ENCODE peak calls at places on chromosomes 4 and X, in seven cellular contexts. One of them, this sample, is unnamed.

GRCh38 chr4:78560296-78560963 is 8.9 kb downstream of the ANXA3 start:
- DNase-seq in suprapubic skin: no peak
- DNase-seq in right lobe of liver: no peak
- DNase-seq in neural crest cell: no peak
- DNase-seq in tibial nerve: no peak
- DNase-seq in GM20000: no peak
- DNase-seq in progenitor cell of endocrine pancreas: no peak
- DNase-seq in this sample: no peak

GRCh38 chrX:57977992-57978391 is 67.7 kb upstream of the ZXDA start:
- DNase-seq in suprapubic skin: no peak
- DNase-seq in right lobe of liver: no peak
- DNase-seq in neural crest cell: no peak
- DNase-seq in tibial nerve: no peak
- DNase-seq in GM20000: no peak
- DNase-seq in progenitor cell of endocrine pancreas: no peak
- DNase-seq in this sample: no peak

GRCh38 chr4:100034265-100034664 is 84.2 kb upstream of the H2AZ1 start:
- DNase-seq in suprapubic skin: no peak
- DNase-seq in right lobe of liver: no peak
- DNase-seq in neural crest cell: no peak
- DNase-seq in tibial nerve: no peak
- DNase-seq in GM20000: no peak
- DNase-seq in progenitor cell of endocrine pancreas: no peak
- DNase-seq in this sample: no peak

GRCh38 chrX:53281321-53281822 is at the start of gene IQSEC2:
- DNase-seq in suprapubic skin: peak
- DNase-seq in right lobe of liver: peak
- DNase-seq in neural crest cell: no peak
- DNase-seq in tibial nerve: peak
- DNase-seq in GM20000: no peak
- DNase-seq in progenitor cell of endocrine pancreas: no peak
- DNase-seq in this sample: peak

GRCh38 chr4:63787326-63787725 is 621.9 kb downstream of the TECRL start:
- DNase-seq in suprapubic skin: no peak
- DNase-seq in right lobe of liver: no peak
- DNase-seq in neural crest cell: no peak
- DNase-seq in tibial nerve: no peak
- DNase-seq in GM20000: no peak
- DNase-seq in progenitor cell of endocrine pancreas: no peak
- DNase-seq in this sample: no peak

GRCh38 chr4:158043971-158044618 is 128.7 kb downstream of the GASK1B start:
- DNase-seq in suprapubic skin: no peak
- DNase-seq in right lobe of liver: no peak
- DNase-seq in neural crest cell: no peak
- DNase-seq in tibial nerve: no peak
- DNase-seq in GM20000: no peak
- DNase-seq in progenitor cell of endocrine pancreas: no peak
- DNase-seq in this sample: peak

GRCh38 chr4:2852481-2852881 is 8.8 kb downstream of the ADD1 start:
- DNase-seq in suprapubic skin: no peak
- DNase-seq in right lobe of liver: no peak
- DNase-seq in neural crest cell: no peak
- DNase-seq in tibial nerve: no peak
- DNase-seq in GM20000: peak
- DNase-seq in progenitor cell of endocrine pancreas: no peak
- DNase-seq in this sample: no peak

GRCh38 chr4:75643651-75644050 is 13.3 kb upstream of the CDKL2 start:
- DNase-seq in suprapubic skin: no peak
- DNase-seq in right lobe of liver: no peak
- DNase-seq in neural crest cell: no peak
- DNase-seq in tibial nerve: no peak
- DNase-seq in GM20000: no peak
- DNase-seq in progenitor cell of endocrine pancreas: no peak
- DNase-seq in this sample: no peak

GRCh38 chrX:153723351-153724251 is 586 bp downstream of the BCAP31 start:
- DNase-seq in suprapubic skin: no peak
- DNase-seq in right lobe of liver: no peak
- DNase-seq in neural crest cell: no peak
- DNase-seq in tibial nerve: no peak
- DNase-seq in GM20000: peak
- DNase-seq in progenitor cell of endocrine pancreas: peak
- DNase-seq in this sample: no peak

GRCh38 chrX:7219153-7219705 is 71.3 kb upstream of the PUDP start:
- DNase-seq in suprapubic skin: no peak
- DNase-seq in right lobe of liver: no peak
- DNase-seq in neural crest cell: no peak
- DNase-seq in tibial nerve: no peak
- DNase-seq in GM20000: no peak
- DNase-seq in progenitor cell of endocrine pancreas: no peak
- DNase-seq in this sample: no peak

GRCh38 chr4:75675004-75675531 is 1.9 kb upstream of the G3BP2 start:
- DNase-seq in suprapubic skin: no peak
- DNase-seq in right lobe of liver: no peak
- DNase-seq in neural crest cell: no peak
- DNase-seq in tibial nerve: no peak
- DNase-seq in GM20000: no peak
- DNase-seq in progenitor cell of endocrine pancreas: no peak
- DNase-seq in this sample: no peak

GRCh38 chr4:3372264-3372932 is 69.4 kb upstream of the HGFAC start:
- DNase-seq in suprapubic skin: no peak
- DNase-seq in right lobe of liver: no peak
- DNase-seq in neural crest cell: no peak
- DNase-seq in tibial nerve: no peak
- DNase-seq in GM20000: no peak
- DNase-seq in progenitor cell of endocrine pancreas: no peak
- DNase-seq in this sample: no peak

GRCh38 chr4:56139241-56139827 is 190.6 kb downstream of the CEP135 start:
- DNase-seq in suprapubic skin: no peak
- DNase-seq in right lobe of liver: no peak
- DNase-seq in neural crest cell: no peak
- DNase-seq in tibial nerve: no peak
- DNase-seq in GM20000: no peak
- DNase-seq in progenitor cell of endocrine pancreas: no peak
- DNase-seq in this sample: no peak

GRCh38 chr4:185783574-185783973 is 28.4 kb downstream of the SORBS2 start:
- DNase-seq in suprapubic skin: no peak
- DNase-seq in right lobe of liver: no peak
- DNase-seq in neural crest cell: no peak
- DNase-seq in tibial nerve: no peak
- DNase-seq in GM20000: no peak
- DNase-seq in progenitor cell of endocrine pancreas: no peak
- DNase-seq in this sample: no peak

GRCh38 chrX:118049713-118050112 is 66.9 kb downstream of the KLHL13 start:
- DNase-seq in suprapubic skin: no peak
- DNase-seq in right lobe of liver: no peak
- DNase-seq in neural crest cell: no peak
- DNase-seq in tibial nerve: no peak
- DNase-seq in GM20000: no peak
- DNase-seq in progenitor cell of endocrine pancreas: no peak
- DNase-seq in this sample: no peak

GRCh38 chr4:99585521-99585920 is 10.9 kb downstream of the MTTP start:
- DNase-seq in suprapubic skin: no peak
- DNase-seq in right lobe of liver: no peak
- DNase-seq in neural crest cell: no peak
- DNase-seq in tibial nerve: no peak
- DNase-seq in GM20000: no peak
- DNase-seq in progenitor cell of endocrine pancreas: no peak
- DNase-seq in this sample: no peak

GRCh38 chr4:151150821-151151580 is 51.6 kb downstream of the RPS3A start:
- DNase-seq in suprapubic skin: no peak
- DNase-seq in right lobe of liver: no peak
- DNase-seq in neural crest cell: no peak
- DNase-seq in tibial nerve: no peak
- DNase-seq in GM20000: no peak
- DNase-seq in progenitor cell of endocrine pancreas: no peak
- DNase-seq in this sample: no peak

GRCh38 chrX:103107836-103108235 is 14.9 kb upstream of the NXF3 start:
- DNase-seq in suprapubic skin: no peak
- DNase-seq in right lobe of liver: no peak
- DNase-seq in neural crest cell: no peak
- DNase-seq in tibial nerve: no peak
- DNase-seq in GM20000: no peak
- DNase-seq in progenitor cell of endocrine pancreas: no peak
- DNase-seq in this sample: no peak

GRCh38 chr4:133156096-133156495 is 7.0 kb downstream of the PCDH10 start:
- DNase-seq in suprapubic skin: peak
- DNase-seq in right lobe of liver: no peak
- DNase-seq in neural crest cell: peak
- DNase-seq in tibial nerve: no peak
- DNase-seq in GM20000: no peak
- DNase-seq in progenitor cell of endocrine pancreas: no peak
- DNase-seq in this sample: no peak

GRCh38 chr4:143336828-143337599 is at the start of gene GAB1:
- DNase-seq in suprapubic skin: peak
- DNase-seq in right lobe of liver: peak
- DNase-seq in neural crest cell: peak
- DNase-seq in tibial nerve: peak
- DNase-seq in GM20000: peak
- DNase-seq in progenitor cell of endocrine pancreas: peak
- DNase-seq in this sample: peak

GRCh38 chr4:164959896-164960295 is 17.6 kb downstream of the TRIM61 start:
- DNase-seq in suprapubic skin: no peak
- DNase-seq in right lobe of liver: no peak
- DNase-seq in neural crest cell: no peak
- DNase-seq in tibial nerve: no peak
- DNase-seq in GM20000: no peak
- DNase-seq in progenitor cell of endocrine pancreas: no peak
- DNase-seq in this sample: no peak

GRCh38 chr4:88828846-88829245 is 131.2 kb upstream of the NAP1L5 start:
- DNase-seq in suprapubic skin: no peak
- DNase-seq in right lobe of liver: no peak
- DNase-seq in neural crest cell: no peak
- DNase-seq in tibial nerve: no peak
- DNase-seq in GM20000: no peak
- DNase-seq in progenitor cell of endocrine pancreas: no peak
- DNase-seq in this sample: no peak

GRCh38 chrX:65587616-65588526 is 53.3 kb upstream of the LAS1L start:
- DNase-seq in suprapubic skin: peak
- DNase-seq in right lobe of liver: peak
- DNase-seq in neural crest cell: no peak
- DNase-seq in tibial nerve: peak
- DNase-seq in GM20000: no peak
- DNase-seq in progenitor cell of endocrine pancreas: no peak
- DNase-seq in this sample: peak

GRCh38 chr4:61500883-61501282 is 300.8 kb downstream of the ADGRL3 start:
- DNase-seq in suprapubic skin: no peak
- DNase-seq in right lobe of liver: no peak
- DNase-seq in neural crest cell: no peak
- DNase-seq in tibial nerve: no peak
- DNase-seq in GM20000: no peak
- DNase-seq in progenitor cell of endocrine pancreas: no peak
- DNase-seq in this sample: no peak

GRCh38 chr4:111930658-111931057 is 214.6 kb upstream of the FAM241A start:
- DNase-seq in suprapubic skin: no peak
- DNase-seq in right lobe of liver: no peak
- DNase-seq in neural crest cell: no peak
- DNase-seq in tibial nerve: no peak
- DNase-seq in GM20000: peak
- DNase-seq in progenitor cell of endocrine pancreas: no peak
- DNase-seq in this sample: no peak

GRCh38 chr4:113436360-113436759 is 325.2 kb downstream of the CAMK2D start:
- DNase-seq in suprapubic skin: no peak
- DNase-seq in right lobe of liver: no peak
- DNase-seq in neural crest cell: no peak
- DNase-seq in tibial nerve: peak
- DNase-seq in GM20000: no peak
- DNase-seq in progenitor cell of endocrine pancreas: no peak
- DNase-seq in this sample: no peak

GRCh38 chrX:79268788-79269187 is 98.3 kb downstream of the ITM2A start:
- DNase-seq in suprapubic skin: no peak
- DNase-seq in right lobe of liver: no peak
- DNase-seq in neural crest cell: no peak
- DNase-seq in tibial nerve: no peak
- DNase-seq in GM20000: no peak
- DNase-seq in progenitor cell of endocrine pancreas: no peak
- DNase-seq in this sample: no peak

DNA sequence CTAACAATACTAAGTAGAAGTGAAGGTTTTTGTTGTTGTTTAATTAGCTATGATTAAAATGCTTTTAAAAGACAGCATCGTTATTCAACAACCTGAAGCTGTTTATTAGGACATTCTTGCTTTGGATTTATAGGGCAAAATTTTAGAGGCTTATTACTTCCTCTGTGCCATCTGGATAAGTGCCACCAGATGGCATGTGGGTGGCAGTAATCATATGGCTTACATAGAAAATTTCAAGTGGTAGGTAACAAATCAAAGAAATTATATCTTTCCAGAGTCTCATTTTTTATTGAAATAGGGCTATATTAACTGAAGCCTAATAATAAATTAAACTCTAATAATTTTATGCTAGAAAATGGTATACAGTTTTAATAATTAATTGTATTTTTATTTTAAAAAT is 83.3 kb upstream of the HTR2C start:
- DNase-seq in suprapubic skin: no peak
- DNase-seq in right lobe of liver: no peak
- DNase-seq in neural crest cell: no peak
- DNase-seq in tibial nerve: no peak
- DNase-seq in GM20000: no peak
- DNase-seq in progenitor cell of endocrine pancreas: no peak
- DNase-seq in this sample: no peak
- TF ChIP-seq CTCF in suprapubic skin: no peak
- TF ChIP-seq CTCF in right lobe of liver: no peak
- TF ChIP-seq CTCF in neural crest cell: peak
- TF ChIP-seq CTCF in tibial nerve: no peak
- TF ChIP-seq CTCF in GM20000: no peak
- TF ChIP-seq CTCF in progenitor cell of endocrine pancreas: no peak
- TF ChIP-seq CTCF in this sample: no peak

GRCh38 chrX:112874140-112874539 is 33.5 kb upstream of the AMOT start:
- DNase-seq in suprapubic skin: no peak
- DNase-seq in right lobe of liver: no peak
- DNase-seq in neural crest cell: no peak
- DNase-seq in tibial nerve: no peak
- DNase-seq in GM20000: no peak
- DNase-seq in progenitor cell of endocrine pancreas: no peak
- DNase-seq in this sample: no peak
- TF ChIP-seq CTCF in suprapubic skin: no peak
- TF ChIP-seq CTCF in right lobe of liver: no peak
- TF ChIP-seq CTCF in neural crest cell: peak
- TF ChIP-seq CTCF in tibial nerve: no peak
- TF ChIP-seq CTCF in GM20000: no peak
- TF ChIP-seq CTCF in progenitor cell of endocrine pancreas: peak
- TF ChIP-seq CTCF in this sample: peak

GRCh38 chr4:1174941-1175634 is 2.7 kb upstream of the SPON2 start:
- DNase-seq in suprapubic skin: no peak
- DNase-seq in right lobe of liver: peak
- DNase-seq in neural crest cell: no peak
- DNase-seq in tibial nerve: no peak
- DNase-seq in GM20000: no peak
- DNase-seq in progenitor cell of endocrine pancreas: no peak
- DNase-seq in this sample: no peak
- TF ChIP-seq CTCF in suprapubic skin: no peak
- TF ChIP-seq CTCF in right lobe of liver: no peak
- TF ChIP-seq CTCF in neural crest cell: no peak
- TF ChIP-seq CTCF in tibial nerve: no peak
- TF ChIP-seq CTCF in GM20000: no peak
- TF ChIP-seq CTCF in progenitor cell of endocrine pancreas: no peak
- TF ChIP-seq CTCF in this sample: no peak

DNA sequence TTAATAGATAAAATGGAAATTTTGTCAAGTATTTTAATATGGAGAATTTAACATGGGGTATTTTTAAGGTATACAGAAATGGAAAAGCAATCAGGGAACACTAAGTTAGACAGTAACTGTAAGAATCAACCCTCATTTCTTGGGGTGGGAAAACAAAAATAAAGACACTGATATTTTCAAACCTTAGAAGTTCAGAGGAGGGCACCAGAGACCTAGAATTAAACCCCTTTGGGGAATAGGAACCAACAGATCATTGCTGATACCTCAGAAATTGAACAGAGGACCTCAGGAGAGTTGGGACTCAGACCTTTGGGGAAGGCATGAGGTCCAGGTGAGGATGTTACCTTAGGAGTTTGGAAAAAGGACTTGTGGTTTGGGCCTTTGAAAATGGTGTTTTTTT is 435.6 kb downstream of the TMA16 start:
- DNase-seq in suprapubic skin: no peak
- DNase-seq in right lobe of liver: no peak
- DNase-seq in neural crest cell: no peak
- DNase-seq in tibial nerve: no peak
- DNase-seq in GM20000: no peak
- DNase-seq in progenitor cell of endocrine pancreas: no peak
- DNase-seq in this sample: no peak
- TF ChIP-seq CTCF in suprapubic skin: no peak
- TF ChIP-seq CTCF in right lobe of liver: no peak
- TF ChIP-seq CTCF in neural crest cell: no peak
- TF ChIP-seq CTCF in tibial nerve: no peak
- TF ChIP-seq CTCF in GM20000: no peak
- TF ChIP-seq CTCF in progenitor cell of endocrine pancreas: no peak
- TF ChIP-seq CTCF in this sample: peak